ENCODE peak calls at places on chromosomes 4 and X, in ten cellular contexts. One of them, this sample, is unnamed.

GRCh38 chr4:68271851-68272756 is 26.6 kb upstream of the TMPRSS11B start:
- DNase-seq in T-helper 2 cell: no peak
- DNase-seq in HS-5: peak; percentile 40
- DNase-seq in left cardiac atrium: no peak
- DNase-seq in germinal center: peak; percentile 17
- DNase-seq in coronary artery: no peak
- DNase-seq in T follicular helper cell: no peak
- DNase-seq in WTC11: peak; percentile 32
- DNase-seq in amygdala: no peak
- DNase-seq in activated effector memory CD4-positive, alpha-beta T cell treated with Interleukin-2 at 50 U/mL for 16 hours: no peak
- DNase-seq in this sample: peak; percentile 76

GRCh38 chr4:2942532-2943363 is 20.5 kb downstream of the NOP14 start:
- DNase-seq in WTC11: no peak
- DNase-seq in T follicular helper cell: no peak
- DNase-seq in activated effector memory CD4-positive, alpha-beta T cell treated with Interleukin-2 at 50 U/mL for 16 hours: no peak
- DNase-seq in germinal center: no peak
- DNase-seq in coronary artery: peak; percentile 70
- DNase-seq in HS-5: no peak
- DNase-seq in amygdala: no peak
- DNase-seq in left cardiac atrium: no peak
- DNase-seq in T-helper 2 cell: no peak
- DNase-seq in this sample: no peak

GRCh38 chrX:34559325-34559724 is 97.8 kb downstream of the TMEM47 start:
- DNase-seq in T-helper 2 cell: no peak
- DNase-seq in germinal center: no peak
- DNase-seq in HS-5: no peak
- DNase-seq in amygdala: no peak
- DNase-seq in T follicular helper cell: no peak
- DNase-seq in left cardiac atrium: no peak
- DNase-seq in activated effector memory CD4-positive, alpha-beta T cell treated with Interleukin-2 at 50 U/mL for 16 hours: no peak
- DNase-seq in WTC11: peak; percentile 52
- DNase-seq in coronary artery: no peak
- DNase-seq in this sample: no peak

GRCh38 chrX:84362184-84362838 is 139.9 kb downstream of the HDX start:
- DNase-seq in coronary artery: no peak
- DNase-seq in HS-5: no peak
- DNase-seq in T follicular helper cell: no peak
- DNase-seq in WTC11: no peak
- DNase-seq in germinal center: no peak
- DNase-seq in activated effector memory CD4-positive, alpha-beta T cell treated with Interleukin-2 at 50 U/mL for 16 hours: no peak
- DNase-seq in left cardiac atrium: no peak
- DNase-seq in amygdala: no peak
- DNase-seq in T-helper 2 cell: no peak
- DNase-seq in this sample: no peak

GRCh38 chr4:155085843-155086530 is 122.4 kb upstream of the NPY2R start:
- DNase-seq in coronary artery: no peak
- DNase-seq in activated effector memory CD4-positive, alpha-beta T cell treated with Interleukin-2 at 50 U/mL for 16 hours: no peak
- DNase-seq in left cardiac atrium: no peak
- DNase-seq in WTC11: no peak
- DNase-seq in amygdala: no peak
- DNase-seq in germinal center: no peak
- DNase-seq in T follicular helper cell: no peak
- DNase-seq in T-helper 2 cell: no peak
- DNase-seq in HS-5: peak; percentile 18
- DNase-seq in this sample: no peak

GRCh38 chr4:38177035-38177791 is 217.0 kb downstream of the PTTG2 start:
- DNase-seq in T follicular helper cell: no peak
- DNase-seq in coronary artery: no peak
- DNase-seq in left cardiac atrium: peak; percentile 54
- DNase-seq in germinal center: no peak
- DNase-seq in activated effector memory CD4-positive, alpha-beta T cell treated with Interleukin-2 at 50 U/mL for 16 hours: peak; percentile 41
- DNase-seq in HS-5: no peak
- DNase-seq in amygdala: no peak
- DNase-seq in WTC11: no peak
- DNase-seq in T-helper 2 cell: no peak
- DNase-seq in this sample: no peak

GRCh38 chr4:88600129-88600849 is 8.0 kb downstream of the HERC3 start:
- DNase-seq in T follicular helper cell: no peak
- DNase-seq in T-helper 2 cell: no peak
- DNase-seq in coronary artery: no peak
- DNase-seq in WTC11: no peak
- DNase-seq in amygdala: no peak
- DNase-seq in activated effector memory CD4-positive, alpha-beta T cell treated with Interleukin-2 at 50 U/mL for 16 hours: no peak
- DNase-seq in germinal center: no peak
- DNase-seq in HS-5: no peak
- DNase-seq in left cardiac atrium: no peak
- DNase-seq in this sample: peak; percentile 91

GRCh38 chr4:107255114-107255513 is 219.0 kb upstream of the DKK2 start:
- DNase-seq in activated effector memory CD4-positive, alpha-beta T cell treated with Interleukin-2 at 50 U/mL for 16 hours: no peak
- DNase-seq in HS-5: no peak
- DNase-seq in T follicular helper cell: no peak
- DNase-seq in amygdala: no peak
- DNase-seq in left cardiac atrium: no peak
- DNase-seq in T-helper 2 cell: no peak
- DNase-seq in WTC11: no peak
- DNase-seq in coronary artery: no peak
- DNase-seq in germinal center: no peak
- DNase-seq in this sample: no peak

GRCh38 chr4:18100657-18101056 is 79.1 kb upstream of the LCORL start:
- DNase-seq in HS-5: no peak
- DNase-seq in left cardiac atrium: no peak
- DNase-seq in WTC11: no peak
- DNase-seq in amygdala: no peak
- DNase-seq in coronary artery: no peak
- DNase-seq in T-helper 2 cell: no peak
- DNase-seq in T follicular helper cell: no peak
- DNase-seq in activated effector memory CD4-positive, alpha-beta T cell treated with Interleukin-2 at 50 U/mL for 16 hours: no peak
- DNase-seq in germinal center: no peak
- DNase-seq in this sample: no peak

GRCh38 chr4:80215449-80216052 is 18.2 kb downstream of the PRDM8 start:
- DNase-seq in left cardiac atrium: no peak
- DNase-seq in germinal center: no peak
- DNase-seq in T follicular helper cell: no peak
- DNase-seq in amygdala: no peak
- DNase-seq in coronary artery: no peak
- DNase-seq in HS-5: no peak
- DNase-seq in WTC11: no peak
- DNase-seq in activated effector memory CD4-positive, alpha-beta T cell treated with Interleukin-2 at 50 U/mL for 16 hours: no peak
- DNase-seq in T-helper 2 cell: no peak
- DNase-seq in this sample: peak; percentile 63

GRCh38 chr4:40594261-40595178 is 35.1 kb downstream of the RBM47 start:
- DNase-seq in HS-5: no peak
- DNase-seq in left cardiac atrium: no peak
- DNase-seq in activated effector memory CD4-positive, alpha-beta T cell treated with Interleukin-2 at 50 U/mL for 16 hours: no peak
- DNase-seq in coronary artery: no peak
- DNase-seq in WTC11: no peak
- DNase-seq in germinal center: no peak
- DNase-seq in T-helper 2 cell: no peak
- DNase-seq in amygdala: no peak
- DNase-seq in T follicular helper cell: no peak
- DNase-seq in this sample: no peak

GRCh38 chrX:131734621-131735020 is 190.7 kb downstream of the OR13H1 start:
- DNase-seq in coronary artery: peak; percentile 78
- DNase-seq in T follicular helper cell: peak; percentile 64
- DNase-seq in left cardiac atrium: peak; percentile 87
- DNase-seq in activated effector memory CD4-positive, alpha-beta T cell treated with Interleukin-2 at 50 U/mL for 16 hours: no peak
- DNase-seq in WTC11: no peak
- DNase-seq in amygdala: peak; percentile 17
- DNase-seq in HS-5: no peak
- DNase-seq in T-helper 2 cell: no peak
- DNase-seq in germinal center: no peak
- DNase-seq in this sample: no peak

GRCh38 chr4:7030856-7031255 is 12.3 kb upstream of the TADA2B start:
- DNase-seq in coronary artery: no peak
- DNase-seq in activated effector memory CD4-positive, alpha-beta T cell treated with Interleukin-2 at 50 U/mL for 16 hours: no peak
- DNase-seq in amygdala: no peak
- DNase-seq in WTC11: no peak
- DNase-seq in HS-5: no peak
- DNase-seq in T follicular helper cell: no peak
- DNase-seq in T-helper 2 cell: no peak
- DNase-seq in germinal center: no peak
- DNase-seq in left cardiac atrium: no peak
- DNase-seq in this sample: no peak

GRCh38 chrX:68083510-68083909 is 349.8 kb downstream of the OPHN1 start:
- DNase-seq in T-helper 2 cell: no peak
- DNase-seq in left cardiac atrium: no peak
- DNase-seq in T follicular helper cell: no peak
- DNase-seq in germinal center: no peak
- DNase-seq in amygdala: no peak
- DNase-seq in activated effector memory CD4-positive, alpha-beta T cell treated with Interleukin-2 at 50 U/mL for 16 hours: no peak
- DNase-seq in HS-5: no peak
- DNase-seq in coronary artery: no peak
- DNase-seq in WTC11: no peak
- DNase-seq in this sample: no peak

GRCh38 chr4:155099231-155099630 is 109.2 kb upstream of the NPY2R start:
- DNase-seq in T-helper 2 cell: no peak
- DNase-seq in activated effector memory CD4-positive, alpha-beta T cell treated with Interleukin-2 at 50 U/mL for 16 hours: no peak
- DNase-seq in T follicular helper cell: no peak
- DNase-seq in WTC11: peak; percentile 11
- DNase-seq in left cardiac atrium: no peak
- DNase-seq in germinal center: no peak
- DNase-seq in amygdala: no peak
- DNase-seq in coronary artery: no peak
- DNase-seq in HS-5: no peak
- DNase-seq in this sample: no peak

GRCh38 chr4:138952405-138952804 is 63.2 kb upstream of the NOCT start:
- DNase-seq in HS-5: no peak
- DNase-seq in amygdala: no peak
- DNase-seq in T-helper 2 cell: no peak
- DNase-seq in left cardiac atrium: no peak
- DNase-seq in WTC11: no peak
- DNase-seq in T follicular helper cell: no peak
- DNase-seq in coronary artery: no peak
- DNase-seq in activated effector memory CD4-positive, alpha-beta T cell treated with Interleukin-2 at 50 U/mL for 16 hours: no peak
- DNase-seq in germinal center: no peak
- DNase-seq in this sample: no peak

GRCh38 chr4:181202249-181202648 is 1041.0 kb upstream of the TENM3 start:
- DNase-seq in amygdala: no peak
- DNase-seq in HS-5: no peak
- DNase-seq in coronary artery: no peak
- DNase-seq in left cardiac atrium: no peak
- DNase-seq in activated effector memory CD4-positive, alpha-beta T cell treated with Interleukin-2 at 50 U/mL for 16 hours: no peak
- DNase-seq in T follicular helper cell: no peak
- DNase-seq in WTC11: no peak
- DNase-seq in germinal center: no peak
- DNase-seq in T-helper 2 cell: no peak
- DNase-seq in this sample: no peak

GRCh38 chr4:102438873-102439614 is 62.1 kb upstream of the NFKB1 start:
- DNase-seq in coronary artery: no peak
- DNase-seq in left cardiac atrium: no peak
- DNase-seq in T-helper 2 cell: no peak
- DNase-seq in HS-5: peak; percentile 86
- DNase-seq in T follicular helper cell: no peak
- DNase-seq in germinal center: no peak
- DNase-seq in amygdala: no peak
- DNase-seq in activated effector memory CD4-positive, alpha-beta T cell treated with Interleukin-2 at 50 U/mL for 16 hours: no peak
- DNase-seq in WTC11: no peak
- DNase-seq in this sample: peak; percentile 98

GRCh38 chr4:184174571-184175488 is 42.8 kb downstream of the ENPP6 start:
- DNase-seq in germinal center: no peak
- DNase-seq in T follicular helper cell: no peak
- DNase-seq in WTC11: no peak
- DNase-seq in left cardiac atrium: no peak
- DNase-seq in coronary artery: no peak
- DNase-seq in T-helper 2 cell: no peak
- DNase-seq in HS-5: no peak
- DNase-seq in activated effector memory CD4-positive, alpha-beta T cell treated with Interleukin-2 at 50 U/mL for 16 hours: no peak
- DNase-seq in amygdala: no peak
- DNase-seq in this sample: no peak

GRCh38 chr4:98260047-98260578 is 1.1 kb upstream of the RAP1GDS1 start:
- DNase-seq in germinal center: peak; percentile 26
- DNase-seq in T-helper 2 cell: peak; percentile 10
- DNase-seq in amygdala: peak; percentile 46
- DNase-seq in T follicular helper cell: no peak
- DNase-seq in coronary artery: peak; percentile 80
- DNase-seq in WTC11: peak; percentile 56
- DNase-seq in activated effector memory CD4-positive, alpha-beta T cell treated with Interleukin-2 at 50 U/mL for 16 hours: no peak
- DNase-seq in left cardiac atrium: no peak
- DNase-seq in HS-5: no peak
- DNase-seq in this sample: no peak

GRCh38 chr4:121252224-121252806 is 88.2 kb upstream of the TNIP3 start:
- DNase-seq in activated effector memory CD4-positive, alpha-beta T cell treated with Interleukin-2 at 50 U/mL for 16 hours: peak; percentile 28
- DNase-seq in left cardiac atrium: peak; percentile 63
- DNase-seq in germinal center: peak; percentile 59
- DNase-seq in amygdala: no peak
- DNase-seq in T-helper 2 cell: peak; percentile 17
- DNase-seq in HS-5: peak; percentile 18
- DNase-seq in T follicular helper cell: peak; percentile 47
- DNase-seq in coronary artery: no peak
- DNase-seq in WTC11: peak; percentile 73
- DNase-seq in this sample: peak; percentile 73

GRCh38 chrX:11952176-11952720 is 186.0 kb upstream of the FRMPD4 start:
- DNase-seq in WTC11: no peak
- DNase-seq in T-helper 2 cell: no peak
- DNase-seq in coronary artery: no peak
- DNase-seq in amygdala: no peak
- DNase-seq in germinal center: no peak
- DNase-seq in HS-5: no peak
- DNase-seq in T follicular helper cell: no peak
- DNase-seq in activated effector memory CD4-positive, alpha-beta T cell treated with Interleukin-2 at 50 U/mL for 16 hours: no peak
- DNase-seq in left cardiac atrium: no peak
- DNase-seq in this sample: peak; percentile 50

GRCh38 chrX:118016422-118016821 is 100.2 kb downstream of the KLHL13 start:
- DNase-seq in HS-5: no peak
- DNase-seq in left cardiac atrium: no peak
- DNase-seq in T-helper 2 cell: no peak
- DNase-seq in activated effector memory CD4-positive, alpha-beta T cell treated with Interleukin-2 at 50 U/mL for 16 hours: no peak
- DNase-seq in coronary artery: no peak
- DNase-seq in T follicular helper cell: no peak
- DNase-seq in amygdala: no peak
- DNase-seq in WTC11: no peak
- DNase-seq in germinal center: no peak
- DNase-seq in this sample: no peak

GRCh38 chr4:139951051-139951450 is 202.9 kb downstream of the MAML3 start:
- DNase-seq in WTC11: no peak
- DNase-seq in T-helper 2 cell: no peak
- DNase-seq in HS-5: no peak
- DNase-seq in activated effector memory CD4-positive, alpha-beta T cell treated with Interleukin-2 at 50 U/mL for 16 hours: no peak
- DNase-seq in amygdala: no peak
- DNase-seq in T follicular helper cell: no peak
- DNase-seq in germinal center: no peak
- DNase-seq in left cardiac atrium: no peak
- DNase-seq in coronary artery: no peak
- DNase-seq in this sample: peak; percentile 50

GRCh38 chrX:111164728-111165127 is 68.7 kb downstream of the PAK3 start:
- DNase-seq in WTC11: no peak
- DNase-seq in T follicular helper cell: no peak
- DNase-seq in activated effector memory CD4-positive, alpha-beta T cell treated with Interleukin-2 at 50 U/mL for 16 hours: no peak
- DNase-seq in germinal center: no peak
- DNase-seq in coronary artery: no peak
- DNase-seq in HS-5: no peak
- DNase-seq in amygdala: no peak
- DNase-seq in T-helper 2 cell: no peak
- DNase-seq in left cardiac atrium: no peak
- DNase-seq in this sample: peak; percentile 15

GRCh38 chr4:108529984-108530901 is 90.1 kb upstream of the RPL34 start:
- DNase-seq in activated effector memory CD4-positive, alpha-beta T cell treated with Interleukin-2 at 50 U/mL for 16 hours: no peak
- DNase-seq in left cardiac atrium: no peak
- DNase-seq in germinal center: no peak
- DNase-seq in coronary artery: no peak
- DNase-seq in T-helper 2 cell: no peak
- DNase-seq in T follicular helper cell: no peak
- DNase-seq in amygdala: no peak
- DNase-seq in HS-5: no peak
- DNase-seq in WTC11: no peak
- DNase-seq in this sample: no peak

GRCh38 chrX:7286461-7286860 is 138.5 kb upstream of the PUDP start:
- DNase-seq in WTC11: no peak
- DNase-seq in T follicular helper cell: no peak
- DNase-seq in HS-5: no peak
- DNase-seq in activated effector memory CD4-positive, alpha-beta T cell treated with Interleukin-2 at 50 U/mL for 16 hours: no peak
- DNase-seq in left cardiac atrium: no peak
- DNase-seq in amygdala: no peak
- DNase-seq in T-helper 2 cell: no peak
- DNase-seq in germinal center: no peak
- DNase-seq in coronary artery: no peak
- DNase-seq in this sample: peak; percentile 31

GRCh38 chrX:26783512-26784225 is 567.7 kb downstream of the MAGEB5 start:
- DNase-seq in left cardiac atrium: no peak
- DNase-seq in amygdala: no peak
- DNase-seq in activated effector memory CD4-positive, alpha-beta T cell treated with Interleukin-2 at 50 U/mL for 16 hours: no peak
- DNase-seq in coronary artery: no peak
- DNase-seq in WTC11: peak; percentile 16
- DNase-seq in T follicular helper cell: no peak
- DNase-seq in T-helper 2 cell: no peak
- DNase-seq in HS-5: no peak
- DNase-seq in germinal center: peak; percentile 1
- DNase-seq in this sample: peak; percentile 5